ENCODE peak calls at places on chromosomes 13 and 19, in six cellular contexts. One of them, this sample, is unnamed. For H3K36me3, the result is how much of the 10 kb centered on the place peaks cover.

GRCh38 chr19:459724-460511 is 915 bp downstream of the SHC2 start:
- DNase-seq in hepatocyte: peak
- DNase-seq in GM23248: peak
- DNase-seq in PC-3: peak
- DNase-seq in neural progenitor cell: peak
- DNase-seq in GM23338: peak
- DNase-seq in this sample: no peak

GRCh38 chr13:25059943-25060342 is 36.0 kb upstream of the PABPC3 start:
- DNase-seq in hepatocyte: no peak
- DNase-seq in neural progenitor cell: no peak
- DNase-seq in GM23338: no peak
- DNase-seq in PC-3: no peak
- DNase-seq in GM23248: no peak
- DNase-seq in this sample: no peak

GRCh38 chr19:55672418-55672817 is 2.6 kb upstream of the EPN1 start:
- DNase-seq in PC-3: no peak
- DNase-seq in neural progenitor cell: no peak
- DNase-seq in GM23338: no peak
- DNase-seq in GM23248: peak
- DNase-seq in hepatocyte: no peak
- DNase-seq in this sample: no peak

GRCh38 chr13:31452525-31452924 is 252.8 kb downstream of the B3GLCT start:
- DNase-seq in GM23338: peak
- DNase-seq in hepatocyte: no peak
- DNase-seq in neural progenitor cell: no peak
- DNase-seq in GM23248: no peak
- DNase-seq in PC-3: no peak
- DNase-seq in this sample: no peak

GRCh38 chr19:20612711-20613316 is 47.2 kb upstream of the ZNF737 start:
- DNase-seq in neural progenitor cell: no peak
- DNase-seq in PC-3: no peak
- DNase-seq in hepatocyte: no peak
- DNase-seq in GM23248: no peak
- DNase-seq in GM23338: no peak
- DNase-seq in this sample: no peak

GRCh38 chr13:110330491-110331001 is 23.5 kb downstream of the COL4A2 start:
- DNase-seq in GM23338: no peak
- DNase-seq in GM23248: peak
- DNase-seq in PC-3: no peak
- DNase-seq in neural progenitor cell: no peak
- DNase-seq in hepatocyte: no peak
- DNase-seq in this sample: no peak

GRCh38 chr19:56126983-56127780 is 6.1 kb upstream of the ZNF787 start:
- DNase-seq in PC-3: no peak
- DNase-seq in GM23338: no peak
- DNase-seq in hepatocyte: no peak
- DNase-seq in neural progenitor cell: no peak
- DNase-seq in GM23248: no peak
- DNase-seq in this sample: no peak

GRCh38 chr19:29485293-29485692 is 40.5 kb upstream of the VSTM2B start:
- DNase-seq in hepatocyte: no peak
- DNase-seq in GM23338: no peak
- DNase-seq in PC-3: no peak
- DNase-seq in GM23248: no peak
- DNase-seq in neural progenitor cell: no peak
- DNase-seq in this sample: no peak

GRCh38 chr19:30745476-30745985 is 373.3 kb downstream of the ZNF536 start:
- DNase-seq in PC-3: no peak
- DNase-seq in hepatocyte: no peak
- DNase-seq in GM23338: no peak
- DNase-seq in GM23248: no peak
- DNase-seq in neural progenitor cell: no peak
- DNase-seq in this sample: no peak

GRCh38 chr19:46049597-46049996 is 8.8 kb upstream of the IGFL4 start:
- DNase-seq in PC-3: no peak
- DNase-seq in hepatocyte: no peak
- DNase-seq in GM23338: peak
- DNase-seq in neural progenitor cell: no peak
- DNase-seq in GM23248: no peak
- DNase-seq in this sample: peak

GRCh38 chr13:32314271-32314967 is 744 bp downstream of the ZAR1L start:
- DNase-seq in GM23338: no peak
- DNase-seq in PC-3: no peak
- DNase-seq in GM23248: no peak
- DNase-seq in hepatocyte: no peak
- DNase-seq in neural progenitor cell: no peak
- DNase-seq in this sample: no peak

GRCh38 chr13:20270163-20270865 is 38.2 kb upstream of the GJB6 start:
- DNase-seq in hepatocyte: peak
- DNase-seq in neural progenitor cell: no peak
- DNase-seq in PC-3: no peak
- DNase-seq in GM23248: no peak
- DNase-seq in GM23338: no peak
- DNase-seq in this sample: no peak

GRCh38 chr13:36509369-36509768 is 77.1 kb downstream of the CCNA1 start:
- DNase-seq in PC-3: peak
- DNase-seq in hepatocyte: no peak
- DNase-seq in GM23338: peak
- DNase-seq in neural progenitor cell: peak
- DNase-seq in GM23248: no peak
- DNase-seq in this sample: no peak

GRCh38 chr13:29849731-29850212 is 645 bp downstream of the UBL3 start:
- DNase-seq in GM23338: peak
- DNase-seq in PC-3: peak
- DNase-seq in neural progenitor cell: peak
- DNase-seq in hepatocyte: peak
- DNase-seq in GM23248: peak
- DNase-seq in this sample: no peak

GRCh38 chr19:7533281-7533819 is 2.2 kb upstream of the PNPLA6 start:
- DNase-seq in GM23248: peak
- DNase-seq in neural progenitor cell: peak
- DNase-seq in PC-3: no peak
- DNase-seq in hepatocyte: no peak
- DNase-seq in GM23338: peak
- DNase-seq in this sample: no peak

GRCh38 chr13:114132419-114133121 is at the start of gene RASA3:
- DNase-seq in GM23248: peak
- DNase-seq in neural progenitor cell: peak
- DNase-seq in GM23338: peak
- DNase-seq in hepatocyte: peak
- DNase-seq in PC-3: peak
- DNase-seq in this sample: peak

GRCh38 chr19:19652482-19653295 is 9.2 kb upstream of the GMIP start:
- DNase-seq in GM23338: no peak
- DNase-seq in PC-3: peak
- DNase-seq in hepatocyte: peak
- DNase-seq in GM23248: peak
- DNase-seq in neural progenitor cell: no peak
- DNase-seq in this sample: no peak

GRCh38 chr19:46537136-46538097 is 41.8 kb upstream of the PNMA8B start:
- DNase-seq in neural progenitor cell: peak
- DNase-seq in hepatocyte: peak
- DNase-seq in GM23248: peak
- DNase-seq in GM23338: peak
- DNase-seq in PC-3: peak
- DNase-seq in this sample: peak

GRCh38 chr13:113489171-113489548 is 1.4 kb downstream of the DCUN1D2 start:
- DNase-seq in hepatocyte: peak
- DNase-seq in neural progenitor cell: peak
- DNase-seq in PC-3: peak
- DNase-seq in GM23338: peak
- DNase-seq in GM23248: no peak
- DNase-seq in this sample: no peak

GRCh38 chr13:73201601-73202000 is 142.8 kb downstream of the KLF5 start:
- DNase-seq in neural progenitor cell: no peak
- DNase-seq in hepatocyte: no peak
- DNase-seq in GM23338: no peak
- DNase-seq in GM23248: peak
- DNase-seq in PC-3: no peak
- DNase-seq in this sample: no peak

GRCh38 chr13:98847780-98848179 is 95.3 kb upstream of the SLC15A1 start:
- DNase-seq in PC-3: no peak
- DNase-seq in hepatocyte: no peak
- DNase-seq in GM23338: peak
- DNase-seq in neural progenitor cell: peak
- DNase-seq in GM23248: no peak
- DNase-seq in this sample: no peak

GRCh38 chr19:42519108-42519507 is 9.2 kb downstream of the CEACAM1 start:
- DNase-seq in GM23248: no peak
- DNase-seq in PC-3: no peak
- DNase-seq in GM23338: no peak
- DNase-seq in neural progenitor cell: no peak
- DNase-seq in hepatocyte: no peak
- DNase-seq in this sample: no peak

GRCh38 chr13:112345826-112346172 is 30.4 kb upstream of the SPACA7 start:
- DNase-seq in hepatocyte: no peak
- DNase-seq in neural progenitor cell: no peak
- DNase-seq in GM23338: no peak
- DNase-seq in PC-3: no peak
- DNase-seq in GM23248: no peak
- DNase-seq in this sample: no peak

GRCh38 chr13:112343591-112343990 is 32.6 kb upstream of the SPACA7 start:
- DNase-seq in GM23248: no peak
- DNase-seq in PC-3: no peak
- DNase-seq in GM23338: no peak
- DNase-seq in neural progenitor cell: no peak
- DNase-seq in hepatocyte: no peak
- DNase-seq in this sample: no peak

GRCh38 chr13:112346899-112347229 is 29.3 kb upstream of the SPACA7 start:
- DNase-seq in hepatocyte: no peak
- DNase-seq in GM23248: no peak
- DNase-seq in neural progenitor cell: peak
- DNase-seq in PC-3: no peak
- DNase-seq in GM23338: peak
- DNase-seq in this sample: no peak

GRCh38 chr13:112348642-112349345 is 27.4 kb upstream of the SPACA7 start:
- DNase-seq in GM23248: no peak
- DNase-seq in GM23338: no peak
- DNase-seq in PC-3: no peak
- DNase-seq in hepatocyte: no peak
- DNase-seq in neural progenitor cell: no peak
- DNase-seq in this sample: no peak

GRCh38 chr13:112346173-112346898 is 29.8 kb upstream of the SPACA7 start:
- DNase-seq in hepatocyte: peak
- DNase-seq in neural progenitor cell: peak
- DNase-seq in GM23338: peak
- DNase-seq in GM23248: peak
- DNase-seq in PC-3: no peak
- DNase-seq in this sample: no peak
- TF ChIP-seq EZH2phosphoT487 in hepatocyte: no peak
- TF ChIP-seq EZH2phosphoT487 in neural progenitor cell: peak
- TF ChIP-seq EZH2phosphoT487 in GM23338: no peak
- TF ChIP-seq EZH2phosphoT487 in GM23248: no peak
- TF ChIP-seq EZH2phosphoT487 in PC-3: no peak
- TF ChIP-seq EZH2phosphoT487 in this sample: no peak

GRCh38 chr13:49538404-49538803 is 42.7 kb downstream of the PHF11 start:
- DNase-seq in hepatocyte: no peak
- DNase-seq in GM23248: no peak
- DNase-seq in neural progenitor cell: no peak
- DNase-seq in PC-3: no peak
- DNase-seq in GM23338: no peak
- DNase-seq in this sample: no peak
- H3K27ac ChIP-seq in hepatocyte: no peak
- H3K27ac ChIP-seq in GM23248: no peak
- H3K27ac ChIP-seq in neural progenitor cell: no peak
- H3K27ac ChIP-seq in PC-3: no peak
- H3K27ac ChIP-seq in GM23338: no peak
- H3K27ac ChIP-seq in this sample: no peak

GRCh38 chr19:48461651-48461981 is 6.2 kb downstream of the KCNJ14 start:
- DNase-seq in GM23338: no peak
- DNase-seq in hepatocyte: no peak
- DNase-seq in neural progenitor cell: no peak
- DNase-seq in PC-3: no peak
- DNase-seq in GM23248: no peak
- DNase-seq in this sample: no peak

GRCh38 chr19:48456864-48457263 is 1.5 kb downstream of the KCNJ14 start:
- DNase-seq in hepatocyte: no peak
- DNase-seq in neural progenitor cell: no peak
- DNase-seq in GM23338: no peak
- DNase-seq in GM23248: no peak
- DNase-seq in PC-3: no peak
- DNase-seq in this sample: no peak

GRCh38 chr19:48455171-48455907 is at the start of gene KCNJ14:
- DNase-seq in GM23248: no peak
- DNase-seq in hepatocyte: no peak
- DNase-seq in GM23338: no peak
- DNase-seq in PC-3: no peak
- DNase-seq in neural progenitor cell: no peak
- DNase-seq in this sample: no peak

GRCh38 chr19:48455908-48456562 is 661 bp downstream of the KCNJ14 start:
- DNase-seq in PC-3: no peak
- DNase-seq in neural progenitor cell: no peak
- DNase-seq in hepatocyte: no peak
- DNase-seq in GM23338: no peak
- DNase-seq in GM23248: no peak
- DNase-seq in this sample: no peak

GRCh38 chr19:48458016-48458415 is 2.6 kb downstream of the KCNJ14 start:
- DNase-seq in GM23248: no peak
- DNase-seq in hepatocyte: no peak
- DNase-seq in PC-3: no peak
- DNase-seq in GM23338: no peak
- DNase-seq in neural progenitor cell: no peak
- DNase-seq in this sample: no peak
- H3K36me3 ChIP-seq in GM23248: under half
- H3K36me3 ChIP-seq in hepatocyte: under half
- H3K36me3 ChIP-seq in PC-3: under half
- H3K36me3 ChIP-seq in GM23338: under half
- H3K36me3 ChIP-seq in neural progenitor cell: under half
- H3K36me3 ChIP-seq in this sample: half or more

DNA sequence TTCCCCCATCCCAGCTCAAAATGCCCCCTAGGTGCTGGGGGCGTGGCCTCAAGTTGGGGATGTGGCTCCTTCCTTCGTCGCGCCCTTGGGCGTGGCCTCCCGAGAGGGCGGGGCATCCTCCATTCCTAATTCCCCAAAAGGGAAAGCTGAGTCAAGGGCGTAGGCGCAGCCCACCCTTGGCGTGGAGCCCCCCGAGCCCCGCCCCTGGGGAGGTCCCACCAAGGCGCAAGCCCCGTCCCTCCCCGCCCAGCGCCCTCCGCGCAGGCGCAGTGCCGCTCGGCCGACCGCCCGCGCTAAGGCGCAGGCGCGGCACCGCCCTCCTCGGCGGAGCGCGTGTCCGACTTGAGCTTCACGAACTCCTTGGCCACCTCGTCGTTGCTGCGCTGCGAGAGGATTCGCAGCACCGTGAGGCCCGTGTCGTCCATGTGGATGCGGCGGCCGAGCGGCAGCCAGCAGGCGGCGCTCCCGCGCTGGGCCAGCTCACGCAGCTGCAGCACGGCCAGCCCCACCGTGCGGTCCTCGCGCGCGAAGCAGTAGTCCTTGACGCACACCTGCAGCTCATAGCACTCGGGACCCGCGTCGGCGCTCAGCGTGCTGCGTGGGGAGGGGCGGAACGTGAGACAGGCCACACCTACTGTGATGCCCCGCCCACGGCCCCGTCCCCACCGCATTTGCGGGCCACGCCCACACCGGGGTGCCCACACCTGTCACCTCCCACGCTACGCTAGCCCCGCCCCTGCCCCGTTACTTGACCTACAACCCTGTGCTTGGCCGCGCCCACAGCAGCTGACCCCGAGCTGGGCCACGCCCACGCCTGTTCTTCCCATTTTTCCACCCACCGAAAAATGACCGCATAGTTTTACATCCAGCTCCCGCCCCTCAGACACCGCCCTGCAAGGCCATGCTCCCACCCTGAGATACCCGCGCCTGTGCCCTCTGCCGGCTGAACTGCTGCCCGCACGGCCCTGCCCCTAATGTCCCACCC is 50.6 kb downstream of the COLGALT1 start:
- DNase-seq in GM23248: peak
- DNase-seq in GM23338: peak
- DNase-seq in neural progenitor cell: peak
- DNase-seq in hepatocyte: peak
- DNase-seq in PC-3: peak
- DNase-seq in this sample: peak
- TF ChIP-seq EZH2phosphoT487 in GM23248: no peak
- TF ChIP-seq EZH2phosphoT487 in GM23338: no peak
- TF ChIP-seq EZH2phosphoT487 in neural progenitor cell: no peak
- TF ChIP-seq EZH2phosphoT487 in hepatocyte: no peak
- TF ChIP-seq EZH2phosphoT487 in PC-3: no peak
- TF ChIP-seq EZH2phosphoT487 in this sample: no peak

This sample was measured in OCI-LY7.